ENCODE peak calls at places on chromosome 12, in five cellular contexts. One of them, this sample, is unnamed.

GRCh38 chr12:58504539-58504938 is 415.8 kb downstream of the LRIG3 start:
- DNase-seq in A549: peak
- DNase-seq in GM12878: no peak
- DNase-seq in HepG2: no peak
- DNase-seq in K562: no peak
- DNase-seq in this sample: peak

GRCh38 chr12:75207338-75208083 is 2.1 kb downstream of the KCNC2 start:
- DNase-seq in GM12878: no peak
- DNase-seq in A549: no peak
- DNase-seq in HepG2: no peak
- DNase-seq in K562: no peak
- DNase-seq in this sample: no peak

GRCh38 chr12:26027401-26027800 is 68.9 kb downstream of the RASSF8 start:
- DNase-seq in HepG2: no peak
- DNase-seq in A549: no peak
- DNase-seq in GM12878: no peak
- DNase-seq in K562: no peak
- DNase-seq in this sample: no peak

GRCh38 chr12:130161261-130162231 is 718 bp upstream of the FZD10 start:
- DNase-seq in A549: no peak
- DNase-seq in HepG2: no peak
- DNase-seq in K562: no peak
- DNase-seq in GM12878: no peak
- DNase-seq in this sample: no peak

GRCh38 chr12:56417739-56418138 is 31.5 kb downstream of the TIMELESS start:
- DNase-seq in K562: no peak
- DNase-seq in HepG2: no peak
- DNase-seq in A549: no peak
- DNase-seq in GM12878: no peak
- DNase-seq in this sample: no peak

GRCh38 chr12:27539191-27539631 is 15.2 kb downstream of the PPFIBP1 start:
- DNase-seq in K562: no peak
- DNase-seq in GM12878: no peak
- DNase-seq in HepG2: no peak
- DNase-seq in A549: no peak
- DNase-seq in this sample: peak

GRCh38 chr12:122825773-122826724 is 9.2 kb upstream of the HIP1R start:
- DNase-seq in A549: peak
- DNase-seq in GM12878: no peak
- DNase-seq in K562: no peak
- DNase-seq in HepG2: no peak
- DNase-seq in this sample: no peak

GRCh38 chr12:56574210-56574609 is 52.6 kb downstream of the RBMS2 start:
- DNase-seq in A549: no peak
- DNase-seq in K562: no peak
- DNase-seq in GM12878: no peak
- DNase-seq in HepG2: no peak
- DNase-seq in this sample: peak

GRCh38 chr12:89538902-89539301 is 13.1 kb upstream of the POC1B start:
- DNase-seq in HepG2: peak
- DNase-seq in A549: no peak
- DNase-seq in K562: no peak
- DNase-seq in GM12878: no peak
- DNase-seq in this sample: no peak

GRCh38 chr12:26896913-26897312 is 40.9 kb downstream of the INTS13 start:
- DNase-seq in K562: no peak
- DNase-seq in HepG2: no peak
- DNase-seq in A549: no peak
- DNase-seq in GM12878: no peak
- DNase-seq in this sample: no peak

GRCh38 chr12:98449601-98450000 is 65.8 kb upstream of the TMPO start:
- DNase-seq in K562: no peak
- DNase-seq in HepG2: no peak
- DNase-seq in GM12878: no peak
- DNase-seq in A549: no peak
- DNase-seq in this sample: no peak

GRCh38 chr12:2680676-2681039 is 114.1 kb upstream of the FKBP4 start:
- DNase-seq in HepG2: no peak
- DNase-seq in GM12878: no peak
- DNase-seq in A549: no peak
- DNase-seq in K562: no peak
- DNase-seq in this sample: no peak

GRCh38 chr12:2681426-2682205 is 113.2 kb upstream of the FKBP4 start:
- DNase-seq in GM12878: no peak
- DNase-seq in K562: no peak
- DNase-seq in A549: no peak
- DNase-seq in HepG2: no peak
- DNase-seq in this sample: no peak

GRCh38 chr12:2679816-2680675 is 114.7 kb upstream of the FKBP4 start:
- DNase-seq in A549: no peak
- DNase-seq in HepG2: no peak
- DNase-seq in K562: no peak
- DNase-seq in GM12878: no peak
- DNase-seq in this sample: no peak

GRCh38 chr12:2683283-2684025 is 111.3 kb upstream of the FKBP4 start:
- DNase-seq in HepG2: no peak
- DNase-seq in GM12878: no peak
- DNase-seq in A549: no peak
- DNase-seq in K562: no peak
- DNase-seq in this sample: peak

GRCh38 chr12:2682301-2683282 is 112.2 kb upstream of the FKBP4 start:
- DNase-seq in A549: peak
- DNase-seq in GM12878: no peak
- DNase-seq in K562: no peak
- DNase-seq in HepG2: peak
- DNase-seq in this sample: peak
- H3K27ac ChIP-seq in A549: no peak
- H3K27ac ChIP-seq in GM12878: no peak
- H3K27ac ChIP-seq in K562: no peak
- H3K27ac ChIP-seq in HepG2: no peak
- H3K27ac ChIP-seq in this sample: no peak

GRCh38 chr12:52009081-52009751 is 2.5 kb downstream of the TAMALIN start:
- DNase-seq in K562: no peak
- DNase-seq in GM12878: no peak
- DNase-seq in A549: no peak
- DNase-seq in HepG2: no peak
- DNase-seq in this sample: no peak

GRCh38 chr12:52005903-52006703 is 643 bp upstream of the TAMALIN start:
- DNase-seq in HepG2: no peak
- DNase-seq in K562: no peak
- DNase-seq in A549: no peak
- DNase-seq in GM12878: peak
- DNase-seq in this sample: no peak

GRCh38 chr12:52006726-52007157 is at the start of gene TAMALIN:
- DNase-seq in HepG2: no peak
- DNase-seq in A549: no peak
- DNase-seq in K562: peak
- DNase-seq in GM12878: no peak
- DNase-seq in this sample: peak

GRCh38 chr12:52007982-52008510 is 1.3 kb downstream of the TAMALIN start:
- DNase-seq in GM12878: no peak
- DNase-seq in HepG2: no peak
- DNase-seq in A549: no peak
- DNase-seq in K562: no peak
- DNase-seq in this sample: no peak

GRCh38 chr12:52007158-52007921 is 594 bp downstream of the TAMALIN start:
- DNase-seq in A549: no peak
- DNase-seq in K562: no peak
- DNase-seq in GM12878: no peak
- DNase-seq in HepG2: no peak
- DNase-seq in this sample: no peak
- TF ChIP-seq BHLHE40 in A549: no peak
- TF ChIP-seq BHLHE40 in K562: no peak
- TF ChIP-seq BHLHE40 in GM12878: no peak
- TF ChIP-seq BHLHE40 in HepG2: no peak
- TF ChIP-seq BHLHE40 in this sample: no peak

GRCh38 chr12:32757159-32757556 is 1.5 kb upstream of the YARS2 start:
- DNase-seq in GM12878: no peak
- DNase-seq in K562: no peak
- DNase-seq in HepG2: no peak
- DNase-seq in A549: no peak
- DNase-seq in this sample: no peak

GRCh38 chr12:32754101-32754500 is 1.6 kb downstream of the YARS2 start:
- DNase-seq in GM12878: no peak
- DNase-seq in HepG2: no peak
- DNase-seq in A549: no peak
- DNase-seq in K562: no peak
- DNase-seq in this sample: no peak

GRCh38 chr12:32755051-32755653 is 545 bp downstream of the YARS2 start:
- DNase-seq in K562: peak
- DNase-seq in GM12878: peak
- DNase-seq in A549: peak
- DNase-seq in HepG2: peak
- DNase-seq in this sample: peak

GRCh38 chr12:32755654-32756475 is at the start of gene YARS2:
- DNase-seq in K562: peak
- DNase-seq in HepG2: peak
- DNase-seq in A549: peak
- DNase-seq in GM12878: peak
- DNase-seq in this sample: peak

DNA sequence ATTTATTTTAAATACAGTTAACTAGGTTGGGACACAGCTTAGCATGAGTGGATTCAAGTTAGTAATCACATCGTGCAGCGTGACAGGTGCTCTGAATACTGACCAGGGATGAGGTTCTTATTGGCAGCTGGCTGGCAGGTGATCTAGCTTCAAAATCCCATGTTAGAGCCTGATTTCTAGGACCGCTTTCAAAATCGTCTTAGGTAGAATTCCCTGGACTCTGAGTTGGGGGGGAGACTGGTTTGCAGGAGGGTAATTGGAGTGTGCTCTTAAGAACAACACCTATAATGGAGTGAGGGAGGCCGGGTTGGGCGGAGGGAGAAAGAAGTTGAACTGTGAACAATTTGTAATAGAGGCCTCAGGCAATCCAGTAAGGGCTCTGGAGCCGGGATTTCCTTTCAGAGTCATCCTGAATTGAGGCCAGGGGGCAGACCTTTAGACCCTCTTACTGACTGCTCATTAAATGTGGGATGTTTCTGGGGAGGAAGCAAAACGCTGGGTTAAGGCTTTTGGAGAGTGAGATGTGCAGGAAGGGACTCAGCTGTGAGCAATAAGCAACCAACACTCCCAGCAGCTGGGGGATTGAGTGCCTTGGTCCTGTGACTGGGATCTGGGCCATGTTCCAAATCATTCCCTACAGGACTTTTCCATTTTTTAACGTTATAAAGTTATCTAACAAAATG is 920 bp upstream of the YARS2 start:
- DNase-seq in GM12878: no peak
- DNase-seq in K562: no peak
- DNase-seq in HepG2: no peak
- DNase-seq in A549: no peak
- DNase-seq in this sample: no peak
- H3K27ac ChIP-seq in GM12878: no peak
- H3K27ac ChIP-seq in K562: no peak
- H3K27ac ChIP-seq in HepG2: no peak
- H3K27ac ChIP-seq in A549: no peak
- H3K27ac ChIP-seq in this sample: no peak

GRCh38 chr12:42394429-42394828 is 68.5 kb downstream of the PPHLN1 start:
- DNase-seq in K562: no peak
- DNase-seq in A549: no peak
- DNase-seq in GM12878: no peak
- DNase-seq in HepG2: no peak
- DNase-seq in this sample: no peak

GRCh38 chr12:42396473-42397259 is 70.7 kb downstream of the PPHLN1 start:
- DNase-seq in K562: no peak
- DNase-seq in GM12878: no peak
- DNase-seq in HepG2: no peak
- DNase-seq in A549: no peak
- DNase-seq in this sample: no peak
- TF ChIP-seq BHLHE40 in K562: no peak
- TF ChIP-seq BHLHE40 in GM12878: no peak
- TF ChIP-seq BHLHE40 in HepG2: no peak
- TF ChIP-seq BHLHE40 in A549: no peak
- TF ChIP-seq BHLHE40 in this sample: no peak

GRCh38 chr12:116378002-116378401 is 100.5 kb upstream of the MED13L start:
- DNase-seq in K562: no peak
- DNase-seq in A549: no peak
- DNase-seq in HepG2: no peak
- DNase-seq in GM12878: no peak
- DNase-seq in this sample: no peak
- H3K27ac ChIP-seq in K562: no peak
- H3K27ac ChIP-seq in A549: peak
- H3K27ac ChIP-seq in HepG2: no peak
- H3K27ac ChIP-seq in GM12878: no peak
- H3K27ac ChIP-seq in this sample: no peak

GRCh38 chr12:94073441-94074051 is 74.8 kb upstream of the PLXNC1 start:
- DNase-seq in HepG2: no peak
- DNase-seq in A549: no peak
- DNase-seq in K562: no peak
- DNase-seq in GM12878: no peak
- DNase-seq in this sample: peak

GRCh38 chr12:94074970-94075695 is 73.2 kb upstream of the PLXNC1 start:
- DNase-seq in K562: peak
- DNase-seq in A549: peak
- DNase-seq in GM12878: no peak
- DNase-seq in HepG2: peak
- DNase-seq in this sample: peak

GRCh38 chr12:94071258-94071657 is 77.1 kb upstream of the PLXNC1 start:
- DNase-seq in HepG2: no peak
- DNase-seq in K562: no peak
- DNase-seq in A549: no peak
- DNase-seq in GM12878: no peak
- DNase-seq in this sample: no peak

GRCh38 chr12:94077209-94077608 is 71.2 kb upstream of the PLXNC1 start:
- DNase-seq in A549: no peak
- DNase-seq in K562: no peak
- DNase-seq in GM12878: no peak
- DNase-seq in HepG2: no peak
- DNase-seq in this sample: no peak

GRCh38 chr12:94074216-94074969 is 74.0 kb upstream of the PLXNC1 start:
- DNase-seq in GM12878: no peak
- DNase-seq in HepG2: no peak
- DNase-seq in A549: no peak
- DNase-seq in K562: no peak
- DNase-seq in this sample: no peak
- TF ChIP-seq BHLHE40 in GM12878: no peak
- TF ChIP-seq BHLHE40 in HepG2: no peak
- TF ChIP-seq BHLHE40 in A549: no peak
- TF ChIP-seq BHLHE40 in K562: no peak
- TF ChIP-seq BHLHE40 in this sample: no peak

GRCh38 chr12:106300761-106301160 is 1.8 kb upstream of the TCP11L2 start:
- DNase-seq in HepG2: peak
- DNase-seq in K562: no peak
- DNase-seq in GM12878: no peak
- DNase-seq in A549: no peak
- DNase-seq in this sample: no peak

GRCh38 chr12:106299193-106299794 is 3.2 kb upstream of the TCP11L2 start:
- DNase-seq in HepG2: no peak
- DNase-seq in K562: no peak
- DNase-seq in GM12878: no peak
- DNase-seq in A549: no peak
- DNase-seq in this sample: peak

GRCh38 chr12:106297075-106297474 is 5.5 kb upstream of the TCP11L2 start:
- DNase-seq in HepG2: no peak
- DNase-seq in A549: no peak
- DNase-seq in GM12878: no peak
- DNase-seq in K562: no peak
- DNase-seq in this sample: no peak

GRCh38 chr12:106296179-106296877 is 6.2 kb upstream of the TCP11L2 start:
- DNase-seq in A549: peak
- DNase-seq in K562: no peak
- DNase-seq in HepG2: peak
- DNase-seq in GM12878: no peak
- DNase-seq in this sample: peak

GRCh38 chr12:106297681-106298080 is 4.9 kb upstream of the TCP11L2 start:
- DNase-seq in K562: no peak
- DNase-seq in A549: no peak
- DNase-seq in GM12878: no peak
- DNase-seq in HepG2: no peak
- DNase-seq in this sample: no peak
- H3K27ac ChIP-seq in K562: no peak
- H3K27ac ChIP-seq in A549: peak
- H3K27ac ChIP-seq in GM12878: no peak
- H3K27ac ChIP-seq in HepG2: no peak
- H3K27ac ChIP-seq in this sample: no peak

This sample was measured in IMR-90.